ENCODE peak calls at places on chromosome 9, in eight cellular contexts. W, B, C, O, H, K, V and F are unnamed samples.

GRCh38 chr9:114039484-114039883 is 38.6 kb downstream of the AMBP start:
- DNase-seq in W (no peak), B (no peak), C (peak), O (no peak), H (no peak), K (no peak), V (no peak), F (no peak)

GRCh38 chr9:105541838-105542237 is 16.1 kb upstream of the FKTN start:
- DNase-seq in W (no peak), B (no peak), C (no peak), O (no peak), H (no peak), K (no peak), V (no peak), F (no peak)

GRCh38 chr9:70635790-70636189 is 221.3 kb upstream of the KLF9 start:
- DNase-seq in W (no peak), B (no peak), C (no peak), O (no peak), H (no peak), K (no peak), V (no peak), F (no peak)

GRCh38 chr9:79660615-79661014 is 88.8 kb downstream of the TLE4 start:
- DNase-seq in W (no peak), B (no peak), C (no peak), O (no peak), H (no peak), K (no peak), V (no peak), F (no peak)

GRCh38 chr9:101119206-101119819 is 90.8 kb downstream of the PLPPR1 start:
- DNase-seq in W (peak), B (no peak), C (no peak), O (peak), H (peak), K (peak), V (no peak), F (no peak)

GRCh38 chr9:112809351-112809848 is 58.8 kb downstream of the SNX30 start:
- DNase-seq in W (no peak), B (no peak), C (no peak), O (no peak), H (no peak), K (no peak), V (no peak), F (no peak)

GRCh38 chr9:131447600-131447999 is 53.7 kb downstream of the PRRC2B start:
- DNase-seq in W (no peak), B (no peak), C (peak), O (no peak), H (no peak), K (no peak), V (no peak), F (no peak)

GRCh38 chr9:104987743-104988142 is 59.8 kb upstream of the ABCA1 start:
- DNase-seq in W (no peak), B (no peak), C (no peak), O (no peak), H (no peak), K (no peak), V (no peak), F (peak)

GRCh38 chr9:107237873-107238272 is 45.2 kb upstream of the RAD23B start:
- DNase-seq in W (peak), B (no peak), C (no peak), O (no peak), H (no peak), K (no peak), V (no peak), F (no peak)

GRCh38 chr9:137117269-137117731 is 2.8 kb upstream of the DPP7 start:
- DNase-seq in W (no peak), B (no peak), C (no peak), O (no peak), H (no peak), K (no peak), V (no peak), F (no peak)

GRCh38 chr9:70566743-70567142 is 152.3 kb upstream of the KLF9 start:
- DNase-seq in W (no peak), B (no peak), C (no peak), O (no peak), H (no peak), K (no peak), V (no peak), F (no peak)

GRCh38 chr9:107810493-107810931 is 320.9 kb upstream of the KLF4 start:
- DNase-seq in W (peak), B (peak), C (no peak), O (no peak), H (peak), K (no peak), V (no peak), F (peak)

GRCh38 chr9:16031486-16031885 is 478.6 kb downstream of the CCDC171 start:
- DNase-seq in W (no peak), B (no peak), C (no peak), O (no peak), H (no peak), K (no peak), V (no peak), F (no peak)

GRCh38 chr9:129694265-129694664 is 28.8 kb downstream of the PRRX2 start:
- DNase-seq in W (no peak), B (no peak), C (peak), O (no peak), H (no peak), K (no peak), V (no peak), F (no peak)

GRCh38 chr9:86946712-86947145 is 577 bp downstream of the GAS1 start:
- DNase-seq in W (peak), B (no peak), C (peak), O (no peak), H (peak), K (peak), V (peak), F (peak)

GRCh38 chr9:77588319-77588937 is 59.7 kb downstream of the GNA14 start:
- DNase-seq in W (peak), B (peak), C (no peak), O (no peak), H (peak), K (no peak), V (no peak), F (peak)

GRCh38 chr9:115254217-115254616 is 136.3 kb upstream of the TNC start:
- DNase-seq in W (no peak), B (peak), C (no peak), O (no peak), H (no peak), K (no peak), V (no peak), F (peak)

GRCh38 chr9:20188616-20189212 is 399.9 kb upstream of the SLC24A2 start:
- DNase-seq in W (no peak), B (no peak), C (no peak), O (no peak), H (no peak), K (no peak), V (no peak), F (no peak)